ENCODE peak calls at places on chromosomes 5 and 9, in six cellular contexts. D, W, S, C, Z and I are unnamed samples.

GRCh38 chr9:19223724-19224123 is 6.8 kb upstream of the DENND4C start:
- DNase-seq in D (no peak), W (peak; percentile 62), S (no peak), C (no peak), Z (no peak), I (no peak)

GRCh38 chr9:112338561-112338960 is 5.1 kb upstream of the PTBP3 start:
- DNase-seq in D (no peak), W (no peak), S (no peak), C (no peak), Z (peak; percentile 38), I (no peak)

GRCh38 chr9:84799231-84799630 is 129.7 kb downstream of the NTRK2 start:
- DNase-seq in D (no peak), W (no peak), S (no peak), C (no peak), Z (no peak), I (no peak)

GRCh38 chr9:37151802-37152201 is 31.4 kb downstream of the ZCCHC7 start:
- DNase-seq in D (no peak), W (no peak), S (no peak), C (no peak), Z (no peak), I (no peak)

GRCh38 chr5:51961154-51961562 is 577.9 kb downstream of the ISL1 start:
- DNase-seq in D (no peak), W (no peak), S (no peak), C (no peak), Z (no peak), I (no peak)

GRCh38 chr5:131260895-131261294 is 3.0 kb upstream of the CDC42SE2 start:
- DNase-seq in D (no peak), W (no peak), S (no peak), C (no peak), Z (no peak), I (no peak)

GRCh38 chr5:27412379-27412778 is 374.0 kb upstream of the CDH9 start:
- DNase-seq in D (no peak), W (no peak), S (no peak), C (no peak), Z (no peak), I (no peak)

GRCh38 chr9:14156046-14156445 is 157.9 kb downstream of the NFIB start:
- DNase-seq in D (no peak), W (no peak), S (peak; percentile 46), C (no peak), Z (no peak), I (no peak)

GRCh38 chr9:120398286-120398685 is 181.7 kb downstream of the CDK5RAP2 start:
- DNase-seq in D (no peak), W (no peak), S (no peak), C (no peak), Z (no peak), I (no peak)

GRCh38 chr9:107735821-107736220 is 246.3 kb upstream of the KLF4 start:
- DNase-seq in D (no peak), W (no peak), S (no peak), C (no peak), Z (no peak), I (no peak)

GRCh38 chr5:93691997-93692396 is 49.4 kb downstream of the POU5F2 start:
- DNase-seq in D (no peak), W (no peak), S (no peak), C (no peak), Z (no peak), I (no peak)

GRCh38 chr5:76504901-76505564 is 101.9 kb downstream of the IQGAP2 start:
- DNase-seq in D (no peak), W (no peak), S (no peak), C (no peak), Z (no peak), I (no peak)

GRCh38 chr5:54462281-54462680 is 6.8 kb downstream of the HSPB3 start:
- DNase-seq in D (no peak), W (no peak), S (no peak), C (no peak), Z (no peak), I (no peak)

GRCh38 chr9:120755827-120756434 is 37.3 kb downstream of the FBXW2 start:
- DNase-seq in D (no peak), W (peak; percentile 59), S (peak; percentile 69), C (no peak), Z (peak; percentile 62), I (peak; percentile 41)

GRCh38 chr5:169860585-169860984 is 119.7 kb downstream of the INSYN2B start:
- DNase-seq in D (no peak), W (no peak), S (peak; percentile 27), C (no peak), Z (no peak), I (no peak)

GRCh38 chr5:112419596-112420110 is 576 bp upstream of the EPB41L4A start:
- DNase-seq in D (peak; percentile 73), W (peak; percentile 42), S (peak; percentile 37), C (peak; percentile 91), Z (peak; percentile 33), I (no peak)

GRCh38 chr5:151580858-151581257 is 10.3 kb downstream of the FAT2 start:
- DNase-seq in D (no peak), W (no peak), S (no peak), C (no peak), Z (no peak), I (no peak)

GRCh38 chr9:80605129-80605528 is 1033.4 kb downstream of the TLE4 start:
- DNase-seq in D (no peak), W (no peak), S (no peak), C (no peak), Z (peak; percentile 71), I (no peak)

GRCh38 chr5:142248853-142249462 is 75.9 kb downstream of the SPRY4 start:
- DNase-seq in D (peak; percentile 67), W (no peak), S (no peak), C (peak; percentile 77), Z (no peak), I (peak; percentile 83)

GRCh38 chr5:17996002-17996401 is 361.7 kb downstream of the TAF11L14 start:
- DNase-seq in D (no peak), W (no peak), S (no peak), C (no peak), Z (no peak), I (no peak)

GRCh38 chr5:18008940-18009339 is 374.7 kb downstream of the TAF11L14 start:
- DNase-seq in D (no peak), W (no peak), S (no peak), C (no peak), Z (no peak), I (no peak)

DNA sequence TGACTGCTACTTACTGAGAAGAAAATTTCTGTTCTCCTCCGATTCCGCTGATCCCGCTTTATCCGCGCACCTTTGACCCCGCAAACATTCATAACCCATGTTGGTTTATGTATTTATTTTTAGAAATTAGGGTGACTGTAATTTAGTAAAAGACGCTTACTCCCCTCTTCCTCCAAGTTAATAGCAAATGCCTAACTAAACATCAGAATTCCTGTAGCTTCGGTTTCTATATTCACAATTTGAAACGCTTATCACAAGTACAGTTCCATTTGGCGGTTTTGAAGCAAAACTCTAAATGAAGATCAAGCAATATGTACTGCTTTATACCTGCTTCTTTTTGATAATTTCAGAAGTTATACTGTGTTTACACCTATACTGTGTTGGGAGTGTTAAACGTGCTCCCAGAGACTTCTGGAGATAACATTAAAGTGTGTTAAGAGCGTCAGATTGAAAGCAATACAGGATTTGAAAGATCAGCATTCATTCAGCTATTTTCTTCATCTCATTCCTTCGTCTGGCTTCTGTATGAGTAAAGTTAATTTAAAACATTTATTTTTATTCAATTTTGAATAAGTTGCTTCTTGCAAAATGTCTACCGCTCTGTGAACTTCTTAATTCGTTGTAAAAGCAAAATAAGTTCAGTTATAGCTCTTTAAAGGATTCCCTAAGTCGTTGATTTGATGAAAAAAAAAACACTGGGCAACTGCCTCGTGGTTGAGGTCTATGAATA is 2.4 kb downstream of the PRDM6 start:
- DNase-seq in D (no peak), W (no peak), S (no peak), C (no peak), Z (no peak), I (no peak)
- H3K4me3 ChIP-seq in D (no peak overlapping the region), W (no peak overlapping the region), S (no peak overlapping the region), C (no peak overlapping the region), Z (no peak overlapping the region), I (no peak overlapping the region)

GRCh38 chr5:174409971-174410370 is 314.4 kb upstream of the MSX2 start:
- DNase-seq in D (no peak), W (no peak), S (no peak), C (no peak), Z (no peak), I (no peak)

GRCh38 chr5:174411513-174411819 is 312.9 kb upstream of the MSX2 start:
- DNase-seq in D (no peak), W (no peak), S (no peak), C (no peak), Z (no peak), I (no peak)

GRCh38 chr5:174410716-174411512 is 313.5 kb upstream of the MSX2 start:
- DNase-seq in D (no peak), W (no peak), S (no peak), C (no peak), Z (no peak), I (no peak)

GRCh38 chr5:174412374-174412773 is 312.0 kb upstream of the MSX2 start:
- DNase-seq in D (no peak), W (no peak), S (no peak), C (no peak), Z (no peak), I (no peak)

DNA sequence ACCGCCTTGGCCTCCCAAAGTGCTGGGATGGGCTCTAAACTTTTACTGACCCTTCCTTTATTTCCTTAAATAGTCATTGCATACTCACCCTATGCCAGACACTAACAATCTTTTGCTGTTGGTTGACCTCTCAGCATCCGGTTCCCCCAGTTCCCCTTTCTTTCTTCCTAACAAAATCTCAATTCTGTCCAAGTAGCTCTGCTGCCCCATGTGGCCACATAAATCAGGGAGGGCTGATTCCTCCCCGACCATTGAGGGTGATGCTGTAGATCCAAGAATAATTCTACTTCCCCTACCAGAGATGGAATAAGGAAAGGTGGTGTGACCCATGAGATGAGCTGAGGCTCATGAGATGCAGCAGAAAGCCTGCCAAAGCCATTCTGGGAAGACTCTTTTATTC is 315.3 kb upstream of the MSX2 start:
- DNase-seq in D (no peak), W (no peak), S (no peak), C (no peak), Z (no peak), I (no peak)
- TF ChIP-seq CTCF in D (no peak), W (no peak), S (peak; percentile 15), C (no peak), Z (peak; percentile 26), I (peak; percentile 44)

GRCh38 chr5:10753178-10753577 is 7.9 kb downstream of the DAP start:
- DNase-seq in D (no peak), W (no peak), S (no peak), C (no peak), Z (no peak), I (no peak)
- H3K4me3 ChIP-seq in D (no peak overlapping the region), W (no peak overlapping the region), S (no peak overlapping the region), C (no peak overlapping the region), Z (no peak overlapping the region), I (no peak overlapping the region)

DNA sequence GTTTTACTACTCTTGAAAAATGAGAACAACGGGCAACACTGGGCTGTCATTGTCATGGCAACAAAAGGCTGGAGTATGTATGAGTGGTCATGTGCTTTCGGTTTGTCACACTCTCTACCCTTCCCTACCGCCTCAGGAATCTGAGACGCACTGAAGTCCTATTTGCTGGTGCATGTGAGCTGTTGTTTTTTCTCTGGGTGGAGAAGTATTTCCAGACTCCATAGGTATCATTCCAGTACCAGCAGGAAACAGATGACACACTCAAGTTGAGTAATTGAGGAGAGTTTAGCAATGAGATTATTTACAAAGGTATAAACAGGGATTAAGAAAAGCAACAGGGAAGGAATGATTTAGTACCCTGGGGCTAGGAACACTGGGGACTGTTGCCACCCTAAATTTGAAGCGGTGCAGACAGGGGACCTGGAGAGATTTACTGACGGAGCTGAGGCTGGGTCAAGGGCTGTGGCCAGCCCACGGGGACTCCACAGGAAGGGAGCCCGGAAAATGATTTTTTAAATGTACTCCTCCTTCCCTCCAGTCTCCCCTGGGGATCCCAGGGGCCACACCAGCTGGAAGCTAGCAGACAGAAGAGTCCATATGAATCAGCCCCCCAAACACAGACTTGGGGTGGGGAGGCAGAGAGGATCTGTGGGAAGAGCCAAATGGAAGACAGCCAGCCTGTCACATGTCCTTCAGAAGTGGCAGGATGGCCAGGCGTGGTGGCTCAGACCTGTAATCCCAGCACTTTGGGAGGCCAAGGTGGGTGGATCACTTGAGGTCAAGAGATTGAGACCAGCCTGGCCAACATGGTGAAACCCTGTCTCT is 13.2 kb upstream of the ZBTB43 start:
- DNase-seq in D (no peak), W (no peak), S (no peak), C (no peak), Z (peak; percentile 79), I (peak; percentile 78)
- TF ChIP-seq CTCF in D (no peak), W (no peak), S (no peak), C (no peak), Z (no peak), I (no peak)